ENCODE peak calls at places on chromosomes 1 and 21, in seven cellular contexts. H, T, F, B, X, V and N are unnamed samples.

GRCh38 chr1:173269490-173270230 is 62.5 kb upstream of the TNFSF4 start:
- DNase-seq in X (peak), T (no peak), F (no peak), H (no peak), V (peak), B (no peak), N (no peak)

GRCh38 chr21:21547368-21547953 is 549.3 kb downstream of the NCAM2 start:
- DNase-seq in X (no peak), V (no peak), B (no peak), F (no peak), T (no peak), H (no peak), N (no peak)

GRCh38 chr1:103900005-103900404 is 150.3 kb downstream of the AMY1C start:
- DNase-seq in B (no peak), T (no peak), X (no peak), V (no peak), F (no peak), H (no peak), N (no peak)

GRCh38 chr1:79791488-79792211 is 785.1 kb upstream of the ADGRL4 start:
- DNase-seq in F (no peak), H (no peak), B (no peak), X (no peak), V (no peak), T (no peak), N (no peak)

GRCh38 chr21:21034046-21034445 is 35.8 kb downstream of the NCAM2 start:
- DNase-seq in V (no peak), T (no peak), H (no peak), F (no peak), X (no peak), B (no peak), N (no peak)

GRCh38 chr1:48718116-48718630 is 58.5 kb downstream of the BEND5 start:
- DNase-seq in T (no peak), H (no peak), V (no peak), X (no peak), B (no peak), F (no peak), N (no peak)

GRCh38 chr1:116515702-116516101 is 55.1 kb downstream of the CD58 start:
- DNase-seq in H (no peak), F (no peak), B (no peak), X (peak), V (no peak), T (no peak), N (no peak)

GRCh38 chr1:65924471-65924870 is 131.8 kb downstream of the PDE4B start:
- DNase-seq in T (no peak), H (no peak), F (no peak), X (no peak), B (no peak), V (no peak), N (no peak)

GRCh38 chr1:151831605-151832004 is at the start of gene RORC:
- DNase-seq in B (no peak), F (peak), T (no peak), H (no peak), V (no peak), X (no peak), N (no peak)

GRCh38 chr21:46605759-46606426 is 1.0 kb upstream of the S100B start:
- DNase-seq in H (no peak), B (peak), V (no peak), X (no peak), F (no peak), T (peak), N (no peak)

GRCh38 chr21:43684424-43684823 is 25.1 kb downstream of the RRP1B start:
- DNase-seq in X (no peak), B (no peak), F (no peak), T (no peak), V (no peak), H (no peak), N (no peak)

GRCh38 chr1:21577324-21577723 is 68.1 kb downstream of the ALPL start:
- DNase-seq in B (no peak), V (no peak), X (no peak), H (no peak), T (no peak), F (no peak), N (no peak)

GRCh38 chr1:182095946-182096345 is 34.4 kb upstream of the ZNF648 start:
- DNase-seq in H (no peak), B (no peak), X (no peak), V (no peak), T (no peak), F (no peak), N (no peak)

GRCh38 chr1:31984419-31985347 is 29.0 kb upstream of the KHDRBS1 start:
- DNase-seq in V (no peak), T (no peak), X (no peak), B (no peak), H (no peak), F (no peak), N (no peak)

GRCh38 chr1:169928438-169929209 is 34.9 kb upstream of the SCYL3 start:
- DNase-seq in F (peak), V (peak), X (peak), B (peak), T (no peak), H (peak), N (no peak)

GRCh38 chr1:45079533-45079932 is 67.5 kb downstream of the UROD start:
- DNase-seq in T (no peak), B (no peak), F (no peak), H (no peak), X (no peak), V (no peak), N (no peak)

GRCh38 chr1:159911668-159912067 is 11.7 kb upstream of the CFAP45 start:
- DNase-seq in V (no peak), F (no peak), B (no peak), H (no peak), X (no peak), T (no peak), N (no peak)

GRCh38 chr1:205681364-205681763 is 1.1 kb upstream of the SLC45A3 start:
- DNase-seq in B (no peak), V (no peak), H (no peak), T (no peak), X (no peak), F (no peak), N (no peak)

GRCh38 chr1:53625049-53625448 is 113.9 kb downstream of the GLIS1 start:
- DNase-seq in F (no peak), H (no peak), B (no peak), X (no peak), T (no peak), V (no peak), N (no peak)

GRCh38 chr1:39720094-39720999 is 18.3 kb upstream of the PPIE start:
- DNase-seq in H (peak), F (peak), T (no peak), B (peak), V (peak), X (peak), N (no peak)

GRCh38 chr21:31895069-31895851 is 22.4 kb downstream of the HUNK start:
- DNase-seq in V (no peak), T (no peak), X (no peak), B (no peak), F (peak), H (no peak), N (no peak)
- TF ChIP-seq YY1 in V (no peak), T (no peak), X (no peak), B (no peak), F (no peak), H (no peak), N (no peak)

DNA sequence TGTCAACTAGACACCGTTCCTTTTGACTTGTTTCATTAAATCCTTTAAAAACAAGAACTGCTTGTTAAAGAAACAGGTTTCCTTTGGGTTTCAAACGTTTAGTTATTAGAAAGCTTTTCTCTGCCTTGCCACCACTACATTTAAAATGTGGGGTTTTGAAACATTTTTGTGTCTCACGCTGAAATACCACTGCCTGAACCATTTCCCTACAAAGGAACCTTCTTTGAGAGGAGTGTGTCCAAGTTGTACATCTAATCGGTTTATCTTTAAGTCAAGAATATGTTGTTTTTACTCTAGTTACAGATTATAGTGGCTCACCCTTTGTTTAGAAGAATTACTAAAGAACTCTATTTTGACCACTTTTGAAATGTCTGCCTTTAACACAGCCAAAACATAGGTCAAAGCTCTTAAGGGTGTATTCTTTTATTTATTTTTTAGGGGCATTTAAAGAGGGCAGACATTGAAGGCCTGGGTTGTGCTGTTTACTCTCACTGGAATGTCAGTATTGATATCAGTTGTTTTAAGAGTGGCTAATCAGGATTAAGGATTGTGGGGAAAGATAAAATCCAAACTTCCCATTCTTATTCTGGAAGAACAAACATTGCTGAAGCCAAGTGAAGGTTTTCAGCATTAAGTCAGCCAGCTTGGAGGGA is 143.4 kb downstream of the GALNT2 start:
- DNase-seq in F (no peak), B (no peak), H (no peak), T (no peak), X (no peak), V (no peak), N (peak)
- TF ChIP-seq YY1 in F (no peak), B (no peak), H (no peak), T (no peak), X (no peak), V (no peak), N (no peak)

GRCh38 chr1:187517508-187517907 is 688.8 kb downstream of the PLA2G4A start:
- DNase-seq in B (no peak), T (no peak), X (no peak), V (no peak), H (no peak), F (no peak), N (no peak)

GRCh38 chr1:187509091-187509490 is 680.3 kb downstream of the PLA2G4A start:
- DNase-seq in V (no peak), H (no peak), X (no peak), T (no peak), F (no peak), B (no peak), N (no peak)

GRCh38 chr1:187516874-187517273 is 688.1 kb downstream of the PLA2G4A start:
- DNase-seq in F (no peak), V (peak), H (no peak), X (no peak), T (no peak), B (no peak), N (no peak)

GRCh38 chr1:187514110-187514509 is 685.4 kb downstream of the PLA2G4A start:
- DNase-seq in F (no peak), T (no peak), B (no peak), H (no peak), X (no peak), V (no peak), N (no peak)

GRCh38 chr1:187513190-187513589 is 684.4 kb downstream of the PLA2G4A start:
- DNase-seq in V (peak), X (no peak), H (no peak), F (no peak), B (no peak), T (no peak), N (no peak)
- TF ChIP-seq YY1 in V (no peak), X (no peak), H (no peak), F (no peak), B (no peak), T (no peak), N (no peak)

GRCh38 chr1:234602334-234603220 is 7.4 kb downstream of the IRF2BP2 start:
- DNase-seq in X (no peak), V (peak), T (no peak), H (no peak), B (peak), F (peak), N (no peak)
- TF ChIP-seq YY1 in X (no peak), V (peak), T (no peak), H (no peak), B (no peak), F (no peak), N (no peak)

GRCh38 chr1:212302745-212303383 is 17.7 kb downstream of the PPP2R5A start:
- DNase-seq in H (no peak), T (no peak), F (no peak), B (no peak), X (no peak), V (no peak), N (no peak)
- TF ChIP-seq YY1 in H (no peak), T (no peak), F (no peak), B (no peak), X (no peak), V (no peak), N (no peak)